ENCODE peak calls at places on chromosomes 6 and 20, in seven cellular contexts. One of them, this sample, is unnamed.

GRCh38 chr20:41005361-41005729 is 23.3 kb upstream of the TOP1 start:
- DNase-seq in ovary: peak
- DNase-seq in GM12865: no peak
- DNase-seq in lower leg skin: peak
- DNase-seq in GM20000: no peak
- DNase-seq in GM12878: no peak
- DNase-seq in H1: no peak
- DNase-seq in this sample: no peak

GRCh38 chr20:43448748-43449535 is 8.8 kb upstream of the SRSF6 start:
- DNase-seq in lower leg skin: peak
- DNase-seq in H1: no peak
- DNase-seq in GM12865: peak
- DNase-seq in GM12878: peak
- DNase-seq in ovary: no peak
- DNase-seq in GM20000: peak
- DNase-seq in this sample: peak

GRCh38 chr6:122567034-122567433 is 43.2 kb upstream of the PKIB start:
- DNase-seq in GM12865: no peak
- DNase-seq in H1: no peak
- DNase-seq in GM20000: no peak
- DNase-seq in lower leg skin: no peak
- DNase-seq in ovary: no peak
- DNase-seq in GM12878: no peak
- DNase-seq in this sample: no peak

GRCh38 chr6:138909975-138910374 is 78.1 kb downstream of the REPS1 start:
- DNase-seq in GM12865: no peak
- DNase-seq in GM20000: no peak
- DNase-seq in H1: no peak
- DNase-seq in lower leg skin: no peak
- DNase-seq in GM12878: no peak
- DNase-seq in ovary: no peak
- DNase-seq in this sample: no peak

GRCh38 chr20:49379338-49379737 is 101.5 kb upstream of the ZNFX1 start:
- DNase-seq in GM20000: no peak
- DNase-seq in H1: no peak
- DNase-seq in lower leg skin: no peak
- DNase-seq in GM12878: no peak
- DNase-seq in GM12865: no peak
- DNase-seq in ovary: no peak
- DNase-seq in this sample: no peak

GRCh38 chr20:23415958-23416583 is 5.2 kb downstream of the NAPB start:
- DNase-seq in GM20000: no peak
- DNase-seq in GM12878: no peak
- DNase-seq in GM12865: no peak
- DNase-seq in H1: no peak
- DNase-seq in ovary: no peak
- DNase-seq in lower leg skin: no peak
- DNase-seq in this sample: no peak

GRCh38 chr6:15882915-15883314 is 220.1 kb upstream of the DTNBP1 start:
- DNase-seq in GM12878: no peak
- DNase-seq in lower leg skin: no peak
- DNase-seq in H1: no peak
- DNase-seq in ovary: peak
- DNase-seq in GM12865: no peak
- DNase-seq in GM20000: no peak
- DNase-seq in this sample: no peak

GRCh38 chr20:8221887-8222419 is 89.9 kb downstream of the PLCB1 start:
- DNase-seq in ovary: no peak
- DNase-seq in GM12865: no peak
- DNase-seq in lower leg skin: no peak
- DNase-seq in H1: no peak
- DNase-seq in GM12878: no peak
- DNase-seq in GM20000: no peak
- DNase-seq in this sample: no peak

GRCh38 chr6:155001482-155001881 is 6.4 kb downstream of the TIAM2 start:
- DNase-seq in ovary: no peak
- DNase-seq in lower leg skin: no peak
- DNase-seq in GM12878: no peak
- DNase-seq in GM20000: no peak
- DNase-seq in GM12865: no peak
- DNase-seq in H1: no peak
- DNase-seq in this sample: no peak

GRCh38 chr6:144416773-144417172 is 131.6 kb downstream of the UTRN start:
- DNase-seq in GM12878: no peak
- DNase-seq in ovary: no peak
- DNase-seq in H1: no peak
- DNase-seq in GM20000: no peak
- DNase-seq in GM12865: no peak
- DNase-seq in lower leg skin: no peak
- DNase-seq in this sample: no peak

GRCh38 chr6:95819939-95820338 is 195.8 kb upstream of the FUT9 start:
- DNase-seq in H1: no peak
- DNase-seq in GM12865: no peak
- DNase-seq in GM12878: no peak
- DNase-seq in lower leg skin: no peak
- DNase-seq in GM20000: no peak
- DNase-seq in ovary: no peak
- DNase-seq in this sample: peak

GRCh38 chr20:53157443-53158408 is 185.6 kb downstream of the TSHZ2 start:
- DNase-seq in GM12878: no peak
- DNase-seq in lower leg skin: no peak
- DNase-seq in ovary: peak
- DNase-seq in GM20000: peak
- DNase-seq in H1: peak
- DNase-seq in GM12865: peak
- DNase-seq in this sample: peak

DNA sequence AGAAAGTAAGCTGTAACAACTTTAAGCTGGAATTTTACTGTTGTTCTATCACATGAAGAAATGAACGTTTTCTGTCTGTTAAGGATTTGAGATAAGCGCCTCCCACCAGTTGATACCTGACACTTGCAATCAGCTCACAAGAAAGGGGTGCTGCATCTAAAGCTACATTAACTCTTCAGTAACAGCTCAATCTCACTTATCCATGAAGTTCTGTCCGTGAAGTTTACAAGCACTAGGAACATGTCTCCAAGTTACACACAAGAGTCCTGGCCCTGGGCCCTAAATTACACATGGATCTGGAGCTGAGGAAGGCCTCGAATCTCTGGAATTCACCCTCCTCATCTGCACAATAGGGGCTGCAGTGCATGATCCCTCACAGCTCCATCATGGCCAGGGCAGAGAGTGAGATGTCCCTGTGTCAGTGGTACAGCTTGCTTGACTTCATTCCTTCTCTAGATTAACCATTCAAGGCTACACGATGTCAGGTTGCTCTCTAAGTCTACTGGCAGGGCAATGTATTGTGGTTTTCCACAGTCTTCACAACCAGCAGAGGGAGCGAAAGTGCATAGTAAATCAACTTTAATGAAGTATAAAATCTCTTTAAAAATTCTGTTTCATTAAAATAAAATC is 182.4 kb upstream of the MCHR2 start:
- DNase-seq in GM20000: no peak
- DNase-seq in GM12865: peak
- DNase-seq in lower leg skin: no peak
- DNase-seq in ovary: no peak
- DNase-seq in GM12878: no peak
- DNase-seq in H1: no peak
- DNase-seq in this sample: no peak
- TF ChIP-seq CTCF in GM20000: no peak
- TF ChIP-seq CTCF in GM12865: peak
- TF ChIP-seq CTCF in lower leg skin: no peak
- TF ChIP-seq CTCF in ovary: no peak
- TF ChIP-seq CTCF in GM12878: no peak
- TF ChIP-seq CTCF in H1: no peak
- TF ChIP-seq CTCF in this sample: no peak

GRCh38 chr6:117483004-117483644 is 650 bp downstream of the DCBLD1 start:
- DNase-seq in ovary: peak
- DNase-seq in GM12878: no peak
- DNase-seq in GM12865: peak
- DNase-seq in lower leg skin: peak
- DNase-seq in H1: no peak
- DNase-seq in GM20000: peak
- DNase-seq in this sample: peak

GRCh38 chr6:117483645-117484016 is 1.2 kb downstream of the DCBLD1 start:
- DNase-seq in H1: no peak
- DNase-seq in ovary: no peak
- DNase-seq in GM12865: peak
- DNase-seq in GM12878: no peak
- DNase-seq in GM20000: peak
- DNase-seq in lower leg skin: no peak
- DNase-seq in this sample: peak

GRCh38 chr6:117481926-117482239 is 591 bp upstream of the DCBLD1 start:
- DNase-seq in GM20000: peak
- DNase-seq in H1: no peak
- DNase-seq in GM12865: peak
- DNase-seq in ovary: no peak
- DNase-seq in lower leg skin: no peak
- DNase-seq in GM12878: no peak
- DNase-seq in this sample: peak

GRCh38 chr6:117481278-117481925 is 1.1 kb upstream of the DCBLD1 start:
- DNase-seq in lower leg skin: no peak
- DNase-seq in H1: no peak
- DNase-seq in ovary: no peak
- DNase-seq in GM12878: no peak
- DNase-seq in GM20000: peak
- DNase-seq in GM12865: peak
- DNase-seq in this sample: peak

GRCh38 chr6:117482240-117483003 is at the start of gene DCBLD1:
- DNase-seq in ovary: peak
- DNase-seq in GM12878: no peak
- DNase-seq in GM20000: peak
- DNase-seq in GM12865: peak
- DNase-seq in lower leg skin: peak
- DNase-seq in H1: no peak
- DNase-seq in this sample: peak
- TF ChIP-seq CTCF in ovary: no peak
- TF ChIP-seq CTCF in GM12878: no peak
- TF ChIP-seq CTCF in GM20000: no peak
- TF ChIP-seq CTCF in GM12865: no peak
- TF ChIP-seq CTCF in lower leg skin: no peak
- TF ChIP-seq CTCF in H1: no peak
- TF ChIP-seq CTCF in this sample: no peak

GRCh38 chr20:38113401-38114325 is 51.4 kb downstream of the TGM2 start:
- DNase-seq in GM12878: no peak
- DNase-seq in H1: peak
- DNase-seq in GM12865: peak
- DNase-seq in lower leg skin: peak
- DNase-seq in GM20000: no peak
- DNase-seq in ovary: no peak
- DNase-seq in this sample: peak
- TF ChIP-seq CTCF in GM12878: peak
- TF ChIP-seq CTCF in H1: peak
- TF ChIP-seq CTCF in GM12865: peak
- TF ChIP-seq CTCF in lower leg skin: no peak
- TF ChIP-seq CTCF in GM20000: peak
- TF ChIP-seq CTCF in ovary: no peak
- TF ChIP-seq CTCF in this sample: no peak

DNA sequence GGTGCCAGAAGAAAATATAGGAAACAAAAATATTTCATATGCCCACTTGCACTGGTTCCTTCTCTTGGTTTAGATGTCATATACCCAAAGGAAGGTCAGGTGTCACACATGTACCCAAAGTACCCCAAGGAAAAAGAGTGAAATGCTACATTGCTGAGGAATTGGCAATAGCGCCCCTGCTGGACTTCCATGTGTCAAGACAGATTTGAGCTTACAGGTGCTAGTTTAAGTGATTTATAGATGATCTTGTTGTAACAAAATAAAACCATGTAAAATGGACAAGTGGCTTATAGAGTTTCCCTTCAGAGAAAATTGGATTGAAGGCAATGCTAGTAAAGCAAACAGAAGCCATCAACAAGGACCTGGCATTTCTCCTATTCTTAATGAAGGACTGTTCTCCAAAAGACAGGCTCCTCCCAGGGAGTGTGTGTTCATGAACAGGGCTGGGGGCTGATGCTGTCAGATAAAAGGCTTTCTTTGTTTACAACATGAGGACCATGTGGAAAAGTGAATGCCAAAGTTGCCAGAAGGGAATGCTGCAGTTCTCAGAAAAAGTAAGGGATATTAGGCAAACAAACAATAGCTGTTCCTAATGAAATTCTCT is 64.3 kb upstream of the PAK5 start:
- DNase-seq in GM12878: no peak
- DNase-seq in ovary: no peak
- DNase-seq in GM12865: peak
- DNase-seq in lower leg skin: no peak
- DNase-seq in H1: no peak
- DNase-seq in GM20000: no peak
- DNase-seq in this sample: peak
- TF ChIP-seq CTCF in GM12878: peak
- TF ChIP-seq CTCF in ovary: no peak
- TF ChIP-seq CTCF in GM12865: peak
- TF ChIP-seq CTCF in lower leg skin: no peak
- TF ChIP-seq CTCF in H1: no peak
- TF ChIP-seq CTCF in GM20000: peak
- TF ChIP-seq CTCF in this sample: peak

DNA sequence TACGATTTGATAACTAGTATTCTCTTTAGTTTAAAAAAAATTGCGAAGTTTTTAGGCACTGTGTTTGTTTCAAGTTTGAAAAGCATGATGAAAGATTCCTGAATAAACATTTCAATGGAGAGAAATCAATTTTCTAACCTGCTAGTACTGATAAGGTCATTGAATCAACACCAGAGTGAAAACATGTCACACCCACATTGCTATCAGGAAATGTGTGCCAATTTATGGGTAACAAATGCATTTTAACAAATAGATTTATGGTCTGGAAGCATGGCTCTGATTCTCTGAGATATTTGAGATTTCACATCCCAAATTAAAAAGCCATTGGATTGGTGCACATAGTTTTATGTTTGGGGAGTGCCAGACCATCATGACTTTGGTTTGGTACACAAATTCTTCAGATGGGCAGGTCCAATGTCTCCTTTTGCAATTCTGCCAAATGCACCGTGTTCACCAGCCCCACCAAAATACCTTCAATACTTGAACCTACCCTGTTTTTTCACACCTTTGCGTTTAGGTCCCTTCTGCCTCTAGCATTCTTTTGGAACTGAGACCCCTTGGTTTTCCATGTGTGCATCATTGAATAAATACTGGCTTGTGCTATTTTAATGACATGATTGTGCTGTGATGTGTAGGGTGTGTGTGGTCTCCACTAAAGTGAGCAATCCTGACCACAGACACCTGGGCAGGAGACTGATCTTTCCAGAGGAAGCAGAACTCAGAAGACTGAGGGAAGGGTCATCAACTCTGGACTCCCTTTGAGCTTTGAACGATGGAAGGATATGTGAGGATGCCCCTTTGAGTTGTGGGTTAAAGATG is 20.4 kb downstream of the IL20RA start:
- DNase-seq in ovary: no peak
- DNase-seq in GM12878: no peak
- DNase-seq in GM12865: no peak
- DNase-seq in GM20000: no peak
- DNase-seq in H1: no peak
- DNase-seq in lower leg skin: no peak
- DNase-seq in this sample: no peak
- TF ChIP-seq CTCF in ovary: no peak
- TF ChIP-seq CTCF in GM12878: no peak
- TF ChIP-seq CTCF in GM12865: no peak
- TF ChIP-seq CTCF in GM20000: no peak
- TF ChIP-seq CTCF in H1: no peak
- TF ChIP-seq CTCF in lower leg skin: no peak
- TF ChIP-seq CTCF in this sample: no peak

This sample was measured in activated CD8-positive, alpha-beta T cell treated with anti-CD3 and anti-CD28 coated beads for 36 hours.